ENCODE peak calls at places on chromosomes 13 and 19, in nine cellular contexts. I is transverse colon, J is BE2C, C is ovary, Z is sigmoid colon, X is cardiac muscle cell, N is GM23338, B is H1, D is colonic mucosa. W is an unnamed sample.

GRCh38 chr13:99426426-99426825 is 74.8 kb upstream of the TM9SF2 start:
- DNase-seq in I (no peak), J (no peak), C (no peak), Z (no peak), X (peak; percentile 3), N (no peak), B (no peak), D (no peak), W (no peak)

GRCh38 chr13:83449666-83450395 is 432.4 kb downstream of the SLITRK1 start:
- DNase-seq in I (no peak), J (no peak), C (no peak), Z (no peak), X (peak; percentile 20), N (peak; percentile 5), B (no peak), D (no peak), W (no peak)

GRCh38 chr19:49333426-49334288 is 1.5 kb upstream of the CD37 start:
- DNase-seq in I (peak; percentile 68), J (no peak), C (peak; percentile 19), Z (no peak), X (peak; percentile 31), N (no peak), B (no peak), D (peak; percentile 36), W (peak; percentile 91)

GRCh38 chr19:7980168-7980567 is 25.3 kb downstream of the ELAVL1 start:
- DNase-seq in I (no peak), J (no peak), C (no peak), Z (no peak), X (no peak), N (no peak), B (no peak), D (no peak), W (no peak)

GRCh38 chr19:44718441-44719261 is 19.7 kb downstream of the CEACAM16 start:
- DNase-seq in I (peak; percentile 81), J (peak; percentile 70), C (peak; percentile 86), Z (peak; percentile 83), X (peak; percentile 89), N (peak; percentile 95), B (peak; percentile 74), D (peak; percentile 90), W (no peak)

GRCh38 chr19:10118960-10119359 is 739 bp downstream of the EIF3G start:
- DNase-seq in I (no peak), J (no peak), C (no peak), Z (no peak), X (no peak), N (peak; percentile 34), B (no peak), D (no peak), W (no peak)

GRCh38 chr19:5595129-5595528 is 27.4 kb upstream of the TINCR start:
- DNase-seq in I (no peak), J (no peak), C (no peak), Z (no peak), X (no peak), N (no peak), B (no peak), D (no peak), W (no peak)

GRCh38 chr19:27776524-27776923 is 1436.4 kb downstream of the UQCRFS1 start:
- DNase-seq in I (no peak), J (peak; percentile 32), C (no peak), Z (no peak), X (no peak), N (no peak), B (no peak), D (no peak), W (no peak)

GRCh38 chr19:1239796-1240737 is 1.5 kb upstream of the ATP5F1D start:
- DNase-seq in I (peak; percentile 88), J (peak; percentile 93), C (peak; percentile 97), Z (peak; percentile 96), X (peak; percentile 96), N (peak; percentile 94), B (peak; percentile 95), D (peak; percentile 80), W (peak; percentile 92)

GRCh38 chr13:25167775-25168174 is 4.3 kb downstream of the AMER2 start:
- DNase-seq in I (no peak), J (no peak), C (no peak), Z (no peak), X (no peak), N (no peak), B (no peak), D (no peak), W (no peak)

GRCh38 chr19:10288662-10289166 is 1.0 kb upstream of the ICAM5 start:
- DNase-seq in I (peak; percentile 66), J (peak; percentile 48), C (no peak), Z (no peak), X (peak; percentile 55), N (peak; percentile 83), B (peak; percentile 79), D (peak; percentile 72), W (peak; percentile 76)

GRCh38 chr19:49119411-49120324 is at the start of gene PPFIA3:
- DNase-seq in I (peak; percentile 65), J (peak; percentile 50), C (peak; percentile 77), Z (peak; percentile 80), X (peak; percentile 73), N (peak; percentile 73), B (peak; percentile 79), D (peak; percentile 59), W (no peak)

GRCh38 chr13:28459911-28460310 is 35.0 kb downstream of the FLT1 start:
- DNase-seq in I (no peak), J (no peak), C (no peak), Z (no peak), X (no peak), N (no peak), B (no peak), D (no peak), W (no peak)

GRCh38 chr13:25752957-25753540 is 298.8 kb downstream of the SHISA2 start:
- DNase-seq in I (peak; percentile 35), J (no peak), C (no peak), Z (no peak), X (peak; percentile 93), N (no peak), B (no peak), D (peak; percentile 68), W (no peak)

GRCh38 chr19:39398297-39398864 is 7.2 kb downstream of the MED29 start:
- DNase-seq in I (peak; percentile 89), J (no peak), C (peak; percentile 46), Z (peak; percentile 91), X (peak; percentile 75), N (no peak), B (no peak), D (peak; percentile 89), W (peak; percentile 75)

GRCh38 chr19:3163230-3163886 is 15.2 kb upstream of the S1PR4 start:
- DNase-seq in I (peak; percentile 56), J (peak; percentile 79), C (peak; percentile 76), Z (peak; percentile 82), X (peak; percentile 68), N (peak; percentile 91), B (peak; percentile 85), D (peak; percentile 68), W (no peak)

GRCh38 chr13:30481241-30481760 is 15.6 kb upstream of the HMGB1 start:
- DNase-seq in I (no peak), J (no peak), C (no peak), Z (no peak), X (no peak), N (no peak), B (no peak), D (no peak), W (no peak)

GRCh38 chr13:91739751-91740150 is 341.3 kb downstream of the GPC5 start:
- DNase-seq in I (no peak), J (no peak), C (no peak), Z (no peak), X (no peak), N (peak; percentile 42), B (no peak), D (no peak), W (no peak)
- TF ChIP-seq CTCF in I (no peak), J (no peak), C (no peak), Z (no peak), X (no peak), N (peak; percentile 30), B (peak; percentile 20), D (no peak), W (no peak)

DNA sequence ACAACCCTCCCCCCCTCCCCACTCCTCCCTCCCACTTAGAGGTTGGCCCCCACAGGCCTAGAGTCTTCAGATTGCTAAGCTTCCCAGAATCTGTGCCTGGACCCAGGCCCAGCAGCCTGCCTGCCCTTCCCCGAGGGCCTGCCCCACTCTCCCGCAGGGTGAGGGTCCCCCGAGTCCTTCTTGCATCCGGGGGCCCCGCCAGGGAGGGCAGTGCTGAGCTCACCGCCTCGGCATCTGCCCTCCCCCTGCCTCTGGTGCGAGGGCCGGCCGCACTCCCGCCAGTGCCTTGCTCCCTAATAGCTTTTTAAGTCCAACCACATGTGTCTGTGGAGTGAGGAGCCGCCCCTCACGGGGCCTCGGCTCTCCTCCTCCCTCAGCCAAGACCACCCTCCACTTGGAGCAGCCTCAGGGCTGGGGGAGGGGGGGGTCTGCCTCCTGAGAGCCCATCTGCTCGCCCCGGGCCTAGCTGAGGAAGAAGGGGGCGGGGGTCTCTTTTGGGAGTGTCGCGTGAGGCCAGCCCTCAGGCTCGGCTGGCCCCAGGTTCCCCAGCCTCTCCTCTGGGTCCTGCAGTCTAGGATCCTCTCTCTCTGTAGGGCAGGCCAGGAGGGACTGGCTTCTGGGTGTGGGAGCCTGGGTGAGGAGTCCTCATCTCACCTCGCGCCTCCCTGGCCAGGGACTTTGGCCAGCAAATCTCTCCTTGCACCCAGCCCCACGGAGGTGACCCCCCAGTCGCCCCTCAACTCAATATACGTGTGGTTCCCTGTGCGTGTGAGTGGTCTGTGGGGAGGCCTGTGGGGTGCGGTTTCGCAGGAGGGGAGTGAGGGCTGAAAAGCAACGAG is 47.2 kb downstream of the LYL1 start:
- DNase-seq in I (peak; percentile 54), J (peak; percentile 69), C (peak; percentile 88), Z (peak; percentile 94), X (peak; percentile 98), N (peak; percentile 68), B (peak; percentile 80), D (no peak), W (no peak)
- H3K27me3 ChIP-seq in I (no peaks in the 10 kb centered on the region), J (no peaks in the 10 kb centered on the region), C (no peaks in the 10 kb centered on the region), Z (no peaks in the 10 kb centered on the region), X (peaks cover 96% of the 10 kb centered on the region), N (peaks cover 100% of the 10 kb centered on the region), B (peaks cover 98% of the 10 kb centered on the region), D (no peaks in the 10 kb centered on the region), W (peaks cover 11% of the 10 kb centered on the region)

DNA sequence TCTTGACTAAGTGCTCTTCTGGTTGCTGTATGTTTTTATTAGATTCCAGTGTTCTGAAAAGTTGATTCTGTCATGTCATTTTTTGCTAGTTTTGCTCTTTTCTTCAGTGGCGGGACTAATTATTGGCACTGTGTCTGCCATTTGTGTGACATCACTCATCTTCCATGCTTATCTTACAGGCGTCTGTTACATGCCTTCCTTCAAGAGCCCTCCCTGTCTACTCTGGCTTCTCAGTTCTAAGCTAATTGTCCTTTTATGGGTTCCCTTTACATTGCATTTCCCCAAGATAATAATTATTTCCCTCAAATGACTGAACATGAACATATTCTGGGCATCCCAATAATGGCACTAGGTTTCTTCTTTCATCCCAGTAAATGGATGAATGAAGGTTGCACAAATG is 459.1 kb downstream of the DCT start:
- DNase-seq in I (no peak), J (peak; percentile 13), C (no peak), Z (no peak), X (no peak), N (no peak), B (no peak), D (no peak), W (no peak)
- TF ChIP-seq CTCF in I (no peak), J (no peak), C (no peak), Z (no peak), X (no peak), N (no peak), B (no peak), D (no peak), W (no peak)

DNA sequence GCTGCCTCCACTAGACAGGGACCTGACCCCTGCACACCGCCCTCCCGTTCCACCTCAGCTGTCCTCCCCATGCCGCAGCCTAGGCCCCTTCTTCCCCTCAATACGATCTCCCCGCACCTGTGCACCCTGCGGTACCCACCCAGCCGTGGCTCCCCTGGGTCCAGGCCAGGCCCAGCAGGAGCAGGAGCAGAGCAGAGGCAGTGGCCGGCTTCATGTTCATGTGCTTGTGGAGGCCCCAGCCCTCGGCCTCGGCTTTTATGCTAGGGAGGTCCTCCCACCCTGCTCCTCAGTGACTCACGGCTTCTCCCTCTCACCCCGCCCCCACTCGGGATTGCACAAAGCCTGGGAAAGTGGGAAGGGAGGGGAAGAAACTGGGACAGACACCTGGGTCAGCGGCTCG is 11.4 kb upstream of the KRTDAP start:
- DNase-seq in I (peak; percentile 21), J (no peak), C (no peak), Z (no peak), X (peak; percentile 53), N (no peak), B (no peak), D (no peak), W (no peak)
- H3K27me3 ChIP-seq in I (no peaks in the 10 kb centered on the region), J (peaks cover 27% of the 10 kb centered on the region), C (no peaks in the 10 kb centered on the region), Z (peaks cover 6% of the 10 kb centered on the region), X (no peaks in the 10 kb centered on the region), N (no peaks in the 10 kb centered on the region), B (no peaks in the 10 kb centered on the region), D (no peaks in the 10 kb centered on the region), W (no peaks in the 10 kb centered on the region)